ENCODE peak calls at places on chromosomes 4 and X, in nine cellular contexts. J is astrocyte, Y is GM12864, C is GM12865, D is activated B cell treated with CpG ODN at 0.5 μM for 24 hours, O is Panc1, G is neural progenitor cell, V is adrenal gland, P is PC-3. T is an unnamed sample.

GRCh38 chr4:76581276-76581675 is 146.2 kb downstream of the SHROOM3 start:
- DNase-seq in J (no peak), Y (no peak), C (no peak), D (no peak), O (no peak), G (no peak), V (no peak), P (no peak), T (no peak)

GRCh38 chr4:2080429-2081300 is 21.5 kb downstream of the NAT8L start:
- DNase-seq in J (no peak), Y (no peak), C (no peak), D (no peak), O (no peak), G (no peak), V (no peak), P (no peak), T (no peak)

GRCh38 chr4:74228691-74229640 is 71.0 kb downstream of the MTHFD2L start:
- DNase-seq in J (peak; percentile 37), Y (peak; percentile 53), C (peak; percentile 88), D (peak; percentile 36), O (peak; percentile 18), G (peak; percentile 79), V (peak; percentile 87), P (peak; percentile 97), T (peak; percentile 34)

GRCh38 chrX:131987252-131987651 is 35.9 kb upstream of the STK26 start:
- DNase-seq in J (no peak), Y (peak; percentile 64), C (peak; percentile 82), D (no peak), O (no peak), G (no peak), V (no peak), P (no peak), T (no peak)

GRCh38 chrX:53374222-53374820 is 48.1 kb downstream of the SMC1A start:
- DNase-seq in J (peak; percentile 8), Y (no peak), C (no peak), D (no peak), O (no peak), G (no peak), V (no peak), P (no peak), T (no peak)

GRCh38 chr4:98793658-98794057 is 135.2 kb upstream of the TSPAN5 start:
- DNase-seq in J (no peak), Y (no peak), C (no peak), D (no peak), O (no peak), G (no peak), V (no peak), P (no peak), T (no peak)

GRCh38 chrX:130878350-130879341 is 24.4 kb downstream of the ENOX2 start:
- DNase-seq in J (peak; percentile 89), Y (no peak), C (no peak), D (no peak), O (no peak), G (no peak), V (peak; percentile 75), P (peak; percentile 96), T (no peak)

GRCh38 chr4:54566608-54567007 is 91.1 kb upstream of the KIT start:
- DNase-seq in J (no peak), Y (no peak), C (peak; percentile 55), D (no peak), O (no peak), G (peak; percentile 37), V (no peak), P (no peak), T (no peak)

GRCh38 chr4:154503598-154503997 is 12.0 kb upstream of the DCHS2 start:
- DNase-seq in J (peak; percentile 8), Y (no peak), C (no peak), D (no peak), O (peak; percentile 13), G (peak; percentile 51), V (no peak), P (peak; percentile 60), T (no peak)

GRCh38 chr4:82201805-82202636 is 171.8 kb downstream of the HNRNPD start:
- DNase-seq in J (peak; percentile 12), Y (no peak), C (peak; percentile 53), D (no peak), O (peak; percentile 7), G (peak; percentile 85), V (peak; percentile 61), P (peak; percentile 57), T (no peak)
- TF ChIP-seq CTCF in J (peak; percentile 81), Y (peak; percentile 69), C (peak; percentile 67), D (no peak), O (peak; percentile 73), G (peak; percentile 87), V (peak; percentile 66), P (peak; percentile 89), T (peak; percentile 13)

DNA sequence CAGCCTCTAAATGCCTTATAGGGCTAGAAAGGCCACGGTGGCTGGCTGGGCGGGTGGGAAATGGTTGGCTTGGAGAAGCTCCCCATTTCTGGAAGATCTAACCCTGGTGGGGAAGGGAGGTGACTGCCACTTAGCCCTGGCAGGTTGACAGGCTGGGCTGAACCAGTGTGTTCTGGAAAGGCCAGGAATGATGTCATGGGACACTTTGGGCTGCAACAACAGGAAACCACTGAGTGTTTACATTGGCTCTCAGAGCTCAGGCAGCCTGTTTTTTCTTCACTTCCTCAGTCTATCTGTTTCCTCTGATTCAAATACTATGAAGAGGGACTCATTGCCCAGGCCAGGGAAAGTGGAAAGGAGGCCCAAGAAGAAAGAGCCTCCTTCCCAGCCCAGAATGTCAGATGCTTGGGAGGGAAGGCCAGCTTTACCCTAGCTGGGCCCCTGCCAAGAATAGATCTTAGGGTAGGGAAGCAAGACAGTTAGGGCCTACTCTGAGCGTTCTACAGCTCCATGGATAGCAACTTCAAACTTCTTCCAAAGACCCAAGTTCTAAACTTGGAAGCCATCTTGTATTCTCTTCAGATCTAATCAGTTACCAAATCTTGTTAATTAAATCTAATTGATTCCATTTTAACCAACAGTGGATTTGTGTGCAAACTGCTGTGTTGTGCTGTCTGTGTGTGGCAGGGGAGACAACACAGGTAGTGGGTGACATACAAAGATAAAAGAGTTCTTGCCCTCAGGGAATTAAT is 65.7 kb upstream of the MSN start:
- DNase-seq in J (peak; percentile 83), Y (no peak), C (peak; percentile 59), D (no peak), O (no peak), G (no peak), V (peak; percentile 73), P (peak; percentile 68), T (no peak)
- TF ChIP-seq CTCF in J (no peak), Y (no peak), C (no peak), D (no peak), O (no peak), G (no peak), V (peak; percentile 15), P (no peak), T (no peak)

DNA sequence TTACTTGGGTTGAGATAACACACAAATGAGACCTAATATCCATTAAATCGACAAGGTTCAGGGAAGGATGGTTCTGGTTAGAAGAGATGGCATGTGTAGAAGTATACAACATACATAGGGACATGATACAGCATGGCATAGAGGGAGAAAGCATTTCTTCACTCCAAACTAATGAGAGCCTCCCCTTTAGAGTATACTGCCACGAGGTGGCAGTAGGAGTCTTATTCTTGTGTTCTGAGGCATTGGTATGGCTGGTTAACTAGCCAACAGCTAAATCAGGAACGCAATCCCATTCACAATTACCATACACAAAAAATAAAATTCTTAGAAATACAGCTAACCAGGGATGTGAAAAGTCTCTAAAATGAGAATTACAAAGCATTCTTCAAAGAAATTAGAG is 29.1 kb upstream of the TRO start:
- DNase-seq in J (peak; percentile 16), Y (peak; percentile 3), C (peak; percentile 32), D (no peak), O (no peak), G (peak; percentile 54), V (peak; percentile 31), P (peak; percentile 62), T (no peak)
- TF ChIP-seq CTCF in J (peak; percentile 33), Y (peak; percentile 50), C (peak; percentile 30), D (no peak), O (peak; percentile 52), G (peak; percentile 54), V (peak; percentile 45), P (peak; percentile 63), T (no peak)

GRCh38 chr4:71526626-71527406 is 188.0 kb downstream of the SLC4A4 start:
- DNase-seq in J (no peak), Y (no peak), C (peak; percentile 9), D (no peak), O (no peak), G (peak; percentile 46), V (no peak), P (peak; percentile 33), T (no peak)
- TF ChIP-seq CTCF in J (no peak), Y (peak; percentile 41), C (peak; percentile 18), D (no peak), O (no peak), G (peak; percentile 21), V (no peak), P (peak; percentile 52), T (no peak)

T was measured in mesothelial cell of epicardium.